ENCODE peak calls at places on chromosomes 13 and 19, in seven cellular contexts. X is AG04450; I is heart right ventricle; S is prostate gland; B is CD8-positive, alpha-beta T cell; E is tibial nerve; A is Peyer's patch. Q is an unnamed sample.

GRCh38 chr13:84096221-84096620 is 213.9 kb upstream of the SLITRK1 start:
- DNase-seq in X (no peak), I (no peak), S (no peak), B (no peak), E (no peak), A (no peak), Q (no peak)

GRCh38 chr19:51948979-51949378 is 21.7 kb downstream of the ZNF613 start:
- DNase-seq in X (no peak), I (peak), S (no peak), B (no peak), E (no peak), A (no peak), Q (no peak)

GRCh38 chr13:80048030-80048429 is 292.9 kb downstream of the SPRY2 start:
- DNase-seq in X (no peak), I (no peak), S (no peak), B (no peak), E (no peak), A (no peak), Q (no peak)

GRCh38 chr19:55486043-55486970 is 1.3 kb downstream of the NAT14 start:
- DNase-seq in X (no peak), I (no peak), S (no peak), B (no peak), E (no peak), A (no peak), Q (no peak)

GRCh38 chr19:18789883-18790565 is 1.1 kb downstream of the COMP start:
- DNase-seq in X (no peak), I (no peak), S (no peak), B (no peak), E (no peak), A (no peak), Q (no peak)

GRCh38 chr13:40798380-40798779 is 9.0 kb downstream of the SLC25A15 start:
- DNase-seq in X (no peak), I (no peak), S (no peak), B (no peak), E (no peak), A (no peak), Q (no peak)

GRCh38 chr19:53927745-53928144 is 18.7 kb downstream of the CACNG7 start:
- DNase-seq in X (peak), I (no peak), S (no peak), B (peak), E (no peak), A (no peak), Q (no peak)

GRCh38 chr13:87999141-87999765 is 328.1 kb downstream of the SLITRK5 start:
- DNase-seq in X (peak), I (no peak), S (no peak), B (no peak), E (no peak), A (no peak), Q (no peak)

GRCh38 chr13:48304132-48304876 is 753 bp downstream of the RB1 start:
- DNase-seq in X (peak), I (peak), S (peak), B (no peak), E (no peak), A (peak), Q (no peak)

GRCh38 chr13:76300688-76301087 is 585.5 kb downstream of the KCTD12 start:
- DNase-seq in X (no peak), I (no peak), S (no peak), B (no peak), E (no peak), A (no peak), Q (no peak)

GRCh38 chr13:114106526-114106925 is 25.9 kb downstream of the RASA3 start:
- DNase-seq in X (no peak), I (no peak), S (no peak), B (no peak), E (peak), A (no peak), Q (no peak)

GRCh38 chr13:99774644-99775043 is 196.9 kb downstream of the ZIC5 start:
- DNase-seq in X (no peak), I (no peak), S (peak), B (no peak), E (no peak), A (no peak), Q (no peak)

GRCh38 chr13:99859178-99860177 is 112.1 kb downstream of the ZIC5 start:
- DNase-seq in X (no peak), I (no peak), S (no peak), B (peak), E (no peak), A (no peak), Q (no peak)

GRCh38 chr19:28019371-28019770 is 1193.6 kb downstream of the UQCRFS1 start:
- DNase-seq in X (no peak), I (no peak), S (no peak), B (no peak), E (no peak), A (no peak), Q (no peak)

GRCh38 chr19:41377977-41378707 is 1.8 kb downstream of the TMEM91 start:
- DNase-seq in X (no peak), I (no peak), S (no peak), B (no peak), E (no peak), A (no peak), Q (no peak)

GRCh38 chr19:35501684-35502083 is 11.4 kb upstream of the KRTDAP start:
- DNase-seq in X (no peak), I (no peak), S (no peak), B (no peak), E (no peak), A (no peak), Q (no peak)

GRCh38 chr19:33679696-33680095 is 57.9 kb downstream of the CHST8 start:
- DNase-seq in X (no peak), I (no peak), S (no peak), B (no peak), E (no peak), A (no peak), Q (no peak)

GRCh38 chr19:48686103-48686502 is 9.7 kb upstream of the FUT2 start:
- DNase-seq in X (no peak), I (no peak), S (no peak), B (no peak), E (no peak), A (no peak), Q (no peak)

GRCh38 chr13:40961826-40962225 is 57.3 kb downstream of the ELF1 start:
- DNase-seq in X (no peak), I (no peak), S (no peak), B (no peak), E (no peak), A (no peak), Q (no peak)

GRCh38 chr19:18366027-18366435 is 19.9 kb upstream of the GDF15 start:
- DNase-seq in X (no peak), I (no peak), S (no peak), B (no peak), E (no peak), A (no peak), Q (no peak)

GRCh38 chr19:45444318-45445041 is 20.8 kb upstream of the ERCC1 start:
- DNase-seq in X (no peak), I (peak), S (peak), B (peak), E (peak), A (peak), Q (no peak)

GRCh38 chr13:104295537-104295936 is 1229.3 kb upstream of the SLC10A2 start:
- DNase-seq in X (no peak), I (no peak), S (no peak), B (no peak), E (no peak), A (no peak), Q (no peak)

GRCh38 chr19:46069841-46070341 is 29.1 kb upstream of the IGFL4 start:
- DNase-seq in X (peak), I (no peak), S (no peak), B (no peak), E (no peak), A (no peak), Q (peak)

GRCh38 chr13:40077396-40078027 is 422.1 kb downstream of the COG6 start:
- DNase-seq in X (no peak), I (no peak), S (no peak), B (no peak), E (no peak), A (no peak), Q (peak)

GRCh38 chr19:51550848-51551672 is 19.6 kb upstream of the SIGLEC6 start:
- DNase-seq in X (no peak), I (no peak), S (no peak), B (no peak), E (no peak), A (no peak), Q (no peak)

GRCh38 chr19:12833747-12834417 is 497 bp downstream of the RTBDN start:
- DNase-seq in X (no peak), I (peak), S (no peak), B (peak), E (no peak), A (no peak), Q (no peak)

GRCh38 chr13:61765181-61765742 is 349.6 kb upstream of the PCDH20 start:
- DNase-seq in X (no peak), I (no peak), S (no peak), B (no peak), E (no peak), A (no peak), Q (no peak)

GRCh38 chr13:37070145-37070695 is 10.7 kb upstream of the SUPT20H start:
- DNase-seq in X (no peak), I (no peak), S (no peak), B (no peak), E (no peak), A (no peak), Q (no peak)

GRCh38 chr13:33467556-33467955 is 182.0 kb upstream of the STARD13 start:
- DNase-seq in X (no peak), I (no peak), S (no peak), B (no peak), E (no peak), A (no peak), Q (no peak)
- H3K27ac ChIP-seq in X (no peak), I (no peak), S (no peak), B (no peak), E (no peak), A (no peak), Q (no peak)

GRCh38 chr13:74039667-74040066 is 94.5 kb downstream of the KLF12 start:
- DNase-seq in X (no peak), I (no peak), S (no peak), B (no peak), E (no peak), A (no peak), Q (no peak)

GRCh38 chr13:74037762-74038161 is 96.4 kb downstream of the KLF12 start:
- DNase-seq in X (no peak), I (no peak), S (no peak), B (no peak), E (no peak), A (no peak), Q (no peak)

GRCh38 chr13:74039154-74039553 is 95.0 kb downstream of the KLF12 start:
- DNase-seq in X (no peak), I (no peak), S (no peak), B (no peak), E (no peak), A (no peak), Q (no peak)

GRCh38 chr13:74035881-74036280 is 98.3 kb downstream of the KLF12 start:
- DNase-seq in X (no peak), I (no peak), S (no peak), B (no peak), E (no peak), A (no peak), Q (no peak)

DNA sequence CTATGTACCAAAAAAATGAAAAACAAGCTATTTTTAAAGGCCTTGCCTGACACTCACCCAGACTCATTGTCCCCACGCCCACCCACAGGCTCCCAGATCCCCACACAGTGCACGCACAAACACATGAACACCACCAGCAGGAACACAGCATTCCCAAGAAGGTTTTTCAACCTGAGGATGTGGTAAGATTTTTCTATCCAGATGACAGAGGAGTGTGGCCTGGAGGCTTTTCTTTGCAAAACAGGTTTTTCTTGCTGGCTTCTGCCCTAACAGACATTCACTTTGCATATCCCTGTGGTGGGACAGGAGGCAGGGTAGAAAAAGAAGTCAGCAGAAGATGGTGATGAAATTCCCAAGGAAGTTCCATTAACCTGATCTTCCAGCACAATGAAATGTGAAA is 97.8 kb downstream of the KLF12 start:
- DNase-seq in X (no peak), I (no peak), S (peak), B (no peak), E (no peak), A (no peak), Q (peak)
- H3K27ac ChIP-seq in X (no peak), I (no peak), S (no peak), B (no peak), E (no peak), A (no peak), Q (peak)

GRCh38 chr13:98445340-98446233 is 131.3 kb downstream of the STK24 start:
- DNase-seq in X (no peak), I (peak), S (peak), B (peak), E (peak), A (peak), Q (no peak)
- H3K27ac ChIP-seq in X (no peak), I (no peak), S (peak), B (no peak), E (peak), A (peak), Q (peak)

GRCh38 chr13:90838561-90838960 is 508.9 kb upstream of the MIR17HG start:
- DNase-seq in X (no peak), I (no peak), S (no peak), B (no peak), E (no peak), A (no peak), Q (no peak)
- H3K27ac ChIP-seq in X (no peak), I (no peak), S (no peak), B (no peak), E (no peak), A (no peak), Q (peak)

GRCh38 chr19:44003461-44004134 is 841 bp downstream of the ZNF230 start:
- DNase-seq in X (no peak), I (no peak), S (no peak), B (no peak), E (no peak), A (no peak), Q (no peak)

GRCh38 chr19:44005968-44006367 is 3.2 kb downstream of the ZNF230 start:
- DNase-seq in X (no peak), I (no peak), S (no peak), B (no peak), E (no peak), A (no peak), Q (no peak)

GRCh38 chr19:44007473-44007872 is 4.7 kb downstream of the ZNF230 start:
- DNase-seq in X (no peak), I (no peak), S (no peak), B (no peak), E (no peak), A (no peak), Q (no peak)

GRCh38 chr19:44002212-44002565 is 568 bp upstream of the ZNF230 start:
- DNase-seq in X (no peak), I (no peak), S (no peak), B (no peak), E (no peak), A (no peak), Q (no peak)

DNA sequence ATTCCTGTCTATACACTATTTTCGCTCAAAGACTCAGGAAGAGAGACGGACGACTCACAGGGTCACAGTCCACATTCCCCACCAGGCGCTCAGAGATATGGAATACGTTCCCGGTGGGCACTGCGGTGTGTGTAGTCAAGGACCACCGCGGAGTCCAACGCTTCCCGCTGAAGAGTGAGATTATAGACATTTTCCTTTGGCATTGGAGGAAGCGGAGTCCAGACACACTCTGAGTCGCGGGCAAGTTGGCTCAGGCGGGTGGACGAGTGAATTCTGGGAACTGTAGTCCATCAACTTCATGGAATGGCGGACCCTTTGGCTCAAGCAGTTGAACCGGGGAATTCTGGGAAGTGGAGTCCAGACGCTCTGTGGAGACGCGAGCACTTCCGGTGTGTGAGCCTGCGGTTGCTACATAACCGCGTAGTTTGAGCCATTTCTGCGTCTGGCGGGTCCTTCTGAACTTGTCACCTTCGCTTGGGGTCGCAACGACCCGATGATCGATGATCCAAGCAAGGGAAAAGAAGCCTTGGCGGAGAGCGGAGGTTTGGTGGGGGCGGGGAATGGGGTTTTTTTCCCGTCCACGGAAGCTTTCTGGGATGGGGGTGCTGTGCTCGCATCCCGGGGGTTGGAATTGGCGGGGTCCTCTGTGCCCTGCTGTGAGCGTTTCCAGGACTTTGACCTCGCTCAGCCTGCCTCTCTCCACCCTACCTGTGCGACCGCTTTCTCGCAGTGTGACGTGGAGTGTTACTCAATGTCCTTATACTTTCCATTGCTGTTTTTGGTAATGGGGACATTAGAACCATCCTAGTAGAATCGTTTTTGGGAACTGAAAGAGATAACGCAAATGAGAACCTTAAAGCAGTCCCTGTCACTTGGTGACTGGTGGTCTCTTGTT is at the start of gene ZNF230:
- DNase-seq in X (peak), I (peak), S (peak), B (peak), E (peak), A (peak), Q (peak)
- H3K27ac ChIP-seq in X (peak), I (peak), S (peak), B (peak), E (peak), A (peak), Q (peak)

Q was measured in epithelial cell of prostate.